ENCODE peak calls at places on chromosome 4, in ten cellular contexts. One of them, this sample, is unnamed.

GRCh38 chr4:146795721-146796120 is 149.9 kb downstream of the TTC29 start:
- DNase-seq in T-helper 1 cell: no peak
- DNase-seq in lung: no peak
- DNase-seq in NB4: no peak
- DNase-seq in stimulated activated naive B cell treated with anti-CD40 and anti-IgM and Interleukin-4, amounts not matched to agents 10 μg/mL and 1 μg/mL and 100 μg/mL, for 72 hours: no peak
- DNase-seq in activated CD8-positive, alpha-beta T cell treated with anti-CD3 and anti-CD28 coated beads, Interleukin-2, amount 10 ng/mL, durations not matched to agents 7 days and 5 days: no peak
- DNase-seq in SK-N-SH: no peak
- DNase-seq in ovary: no peak
- DNase-seq in GM12891: no peak
- DNase-seq in NCI-H1092: no peak
- DNase-seq in this sample: no peak

GRCh38 chr4:121668368-121669162 is 28.2 kb downstream of the ANXA5 start:
- DNase-seq in SK-N-SH: no peak
- DNase-seq in activated CD8-positive, alpha-beta T cell treated with anti-CD3 and anti-CD28 coated beads, Interleukin-2, amount 10 ng/mL, durations not matched to agents 7 days and 5 days: no peak
- DNase-seq in GM12891: no peak
- DNase-seq in lung: no peak
- DNase-seq in stimulated activated naive B cell treated with anti-CD40 and anti-IgM and Interleukin-4, amounts not matched to agents 10 μg/mL and 1 μg/mL and 100 μg/mL, for 72 hours: no peak
- DNase-seq in NB4: no peak
- DNase-seq in T-helper 1 cell: no peak
- DNase-seq in NCI-H1092: no peak
- DNase-seq in ovary: no peak
- DNase-seq in this sample: no peak

GRCh38 chr4:80145739-80146138 is 51.6 kb upstream of the PRDM8 start:
- DNase-seq in stimulated activated naive B cell treated with anti-CD40 and anti-IgM and Interleukin-4, amounts not matched to agents 10 μg/mL and 1 μg/mL and 100 μg/mL, for 72 hours: no peak
- DNase-seq in T-helper 1 cell: no peak
- DNase-seq in activated CD8-positive, alpha-beta T cell treated with anti-CD3 and anti-CD28 coated beads, Interleukin-2, amount 10 ng/mL, durations not matched to agents 7 days and 5 days: no peak
- DNase-seq in NCI-H1092: no peak
- DNase-seq in lung: no peak
- DNase-seq in SK-N-SH: no peak
- DNase-seq in NB4: no peak
- DNase-seq in ovary: no peak
- DNase-seq in GM12891: no peak
- DNase-seq in this sample: no peak

GRCh38 chr4:168677063-168677462 is 180.2 kb downstream of the PALLD start:
- DNase-seq in SK-N-SH: no peak
- DNase-seq in stimulated activated naive B cell treated with anti-CD40 and anti-IgM and Interleukin-4, amounts not matched to agents 10 μg/mL and 1 μg/mL and 100 μg/mL, for 72 hours: no peak
- DNase-seq in NB4: no peak
- DNase-seq in T-helper 1 cell: no peak
- DNase-seq in GM12891: no peak
- DNase-seq in lung: no peak
- DNase-seq in activated CD8-positive, alpha-beta T cell treated with anti-CD3 and anti-CD28 coated beads, Interleukin-2, amount 10 ng/mL, durations not matched to agents 7 days and 5 days: no peak
- DNase-seq in ovary: no peak
- DNase-seq in NCI-H1092: no peak
- DNase-seq in this sample: peak; percentile 85

GRCh38 chr4:7324651-7325121 is 110.0 kb downstream of the PSAPL1 start:
- DNase-seq in SK-N-SH: peak; percentile 59
- DNase-seq in NCI-H1092: peak; percentile 55
- DNase-seq in activated CD8-positive, alpha-beta T cell treated with anti-CD3 and anti-CD28 coated beads, Interleukin-2, amount 10 ng/mL, durations not matched to agents 7 days and 5 days: no peak
- DNase-seq in T-helper 1 cell: no peak
- DNase-seq in GM12891: no peak
- DNase-seq in stimulated activated naive B cell treated with anti-CD40 and anti-IgM and Interleukin-4, amounts not matched to agents 10 μg/mL and 1 μg/mL and 100 μg/mL, for 72 hours: no peak
- DNase-seq in lung: no peak
- DNase-seq in NB4: peak; percentile 23
- DNase-seq in ovary: no peak
- DNase-seq in this sample: no peak

GRCh38 chr4:81606166-81606565 is 134.5 kb upstream of the RASGEF1B start:
- DNase-seq in activated CD8-positive, alpha-beta T cell treated with anti-CD3 and anti-CD28 coated beads, Interleukin-2, amount 10 ng/mL, durations not matched to agents 7 days and 5 days: no peak
- DNase-seq in SK-N-SH: no peak
- DNase-seq in GM12891: no peak
- DNase-seq in ovary: no peak
- DNase-seq in T-helper 1 cell: no peak
- DNase-seq in stimulated activated naive B cell treated with anti-CD40 and anti-IgM and Interleukin-4, amounts not matched to agents 10 μg/mL and 1 μg/mL and 100 μg/mL, for 72 hours: no peak
- DNase-seq in NCI-H1092: no peak
- DNase-seq in NB4: no peak
- DNase-seq in lung: no peak
- DNase-seq in this sample: no peak

GRCh38 chr4:110793890-110794588 is 171.2 kb upstream of the PITX2 start:
- DNase-seq in T-helper 1 cell: no peak
- DNase-seq in stimulated activated naive B cell treated with anti-CD40 and anti-IgM and Interleukin-4, amounts not matched to agents 10 μg/mL and 1 μg/mL and 100 μg/mL, for 72 hours: no peak
- DNase-seq in NCI-H1092: no peak
- DNase-seq in SK-N-SH: no peak
- DNase-seq in NB4: no peak
- DNase-seq in GM12891: no peak
- DNase-seq in ovary: peak; percentile 5
- DNase-seq in lung: no peak
- DNase-seq in activated CD8-positive, alpha-beta T cell treated with anti-CD3 and anti-CD28 coated beads, Interleukin-2, amount 10 ng/mL, durations not matched to agents 7 days and 5 days: no peak
- DNase-seq in this sample: no peak

GRCh38 chr4:11416767-11417113 is 12.0 kb downstream of the HS3ST1 start:
- DNase-seq in ovary: no peak
- DNase-seq in SK-N-SH: no peak
- DNase-seq in activated CD8-positive, alpha-beta T cell treated with anti-CD3 and anti-CD28 coated beads, Interleukin-2, amount 10 ng/mL, durations not matched to agents 7 days and 5 days: no peak
- DNase-seq in T-helper 1 cell: no peak
- DNase-seq in GM12891: no peak
- DNase-seq in lung: no peak
- DNase-seq in NB4: no peak
- DNase-seq in stimulated activated naive B cell treated with anti-CD40 and anti-IgM and Interleukin-4, amounts not matched to agents 10 μg/mL and 1 μg/mL and 100 μg/mL, for 72 hours: no peak
- DNase-seq in NCI-H1092: no peak
- DNase-seq in this sample: no peak

GRCh38 chr4:128906581-128906980 is 97.1 kb downstream of the JADE1 start:
- DNase-seq in NCI-H1092: no peak
- DNase-seq in GM12891: no peak
- DNase-seq in ovary: no peak
- DNase-seq in NB4: no peak
- DNase-seq in stimulated activated naive B cell treated with anti-CD40 and anti-IgM and Interleukin-4, amounts not matched to agents 10 μg/mL and 1 μg/mL and 100 μg/mL, for 72 hours: no peak
- DNase-seq in SK-N-SH: no peak
- DNase-seq in activated CD8-positive, alpha-beta T cell treated with anti-CD3 and anti-CD28 coated beads, Interleukin-2, amount 10 ng/mL, durations not matched to agents 7 days and 5 days: no peak
- DNase-seq in lung: no peak
- DNase-seq in T-helper 1 cell: no peak
- DNase-seq in this sample: no peak

GRCh38 chr4:74386159-74386558 is 21.2 kb downstream of the EREG start:
- DNase-seq in GM12891: no peak
- DNase-seq in NCI-H1092: no peak
- DNase-seq in T-helper 1 cell: no peak
- DNase-seq in activated CD8-positive, alpha-beta T cell treated with anti-CD3 and anti-CD28 coated beads, Interleukin-2, amount 10 ng/mL, durations not matched to agents 7 days and 5 days: no peak
- DNase-seq in NB4: no peak
- DNase-seq in ovary: no peak
- DNase-seq in stimulated activated naive B cell treated with anti-CD40 and anti-IgM and Interleukin-4, amounts not matched to agents 10 μg/mL and 1 μg/mL and 100 μg/mL, for 72 hours: no peak
- DNase-seq in SK-N-SH: no peak
- DNase-seq in lung: no peak
- DNase-seq in this sample: no peak